ENCODE peak calls at places on chromosomes 11 and 22, in five cellular contexts. E, R, Q, S and H are unnamed samples.

GRCh38 chr22:37284807-37285355 is 2.6 kb downstream of the CYTH4 start:
- DNase-seq in E (no peak), R (no peak), Q (peak; percentile 68), S (no peak), H (no peak)

GRCh38 chr11:24226606-24227005 is 270.2 kb upstream of the LUZP2 start:
- DNase-seq in E (no peak), R (peak; percentile 4), Q (no peak), S (no peak), H (no peak)

GRCh38 chr11:1117970-1118369 is 39.8 kb upstream of the MUC5AC start:
- DNase-seq in E (no peak), R (no peak), Q (no peak), S (no peak), H (no peak)

GRCh38 chr11:19320764-19321163 is 80.0 kb upstream of the E2F8 start:
- DNase-seq in E (no peak), R (no peak), Q (no peak), S (no peak), H (no peak)

GRCh38 chr11:74630043-74630442 is 37.7 kb downstream of the POLD3 start:
- DNase-seq in E (no peak), R (no peak), Q (no peak), S (no peak), H (no peak)

GRCh38 chr11:20584093-20584774 is 15.2 kb upstream of the SLC6A5 start:
- DNase-seq in E (no peak), R (peak; percentile 7), Q (no peak), S (no peak), H (no peak)

GRCh38 chr22:38186429-38186828 is 4.8 kb upstream of the PLA2G6 start:
- DNase-seq in E (no peak), R (no peak), Q (no peak), S (no peak), H (no peak)

GRCh38 chr11:33624082-33624481 is 76.5 kb downstream of the C11orf91 start:
- DNase-seq in E (no peak), R (no peak), Q (no peak), S (no peak), H (no peak)

GRCh38 chr22:40027191-40028097 is 32.7 kb downstream of the FAM83F start:
- DNase-seq in E (no peak), R (no peak), Q (no peak), S (no peak), H (no peak)

GRCh38 chr11:118620529-118621070 is 13.2 kb downstream of the PHLDB1 start:
- DNase-seq in E (no peak), R (peak; percentile 90), Q (no peak), S (peak; percentile 27), H (no peak)

GRCh38 chr11:66768088-66768521 is 39.1 kb upstream of the SPTBN2 start:
- DNase-seq in E (no peak), R (peak; percentile 56), Q (no peak), S (no peak), H (no peak)

GRCh38 chr11:108592591-108593213 is 866 bp downstream of the EXPH5 start:
- DNase-seq in E (no peak), R (no peak), Q (no peak), S (peak; percentile 62), H (peak; percentile 60)

GRCh38 chr22:31682751-31683150 is 20.7 kb upstream of the PISD start:
- DNase-seq in E (no peak), R (no peak), Q (no peak), S (no peak), H (no peak)

GRCh38 chr22:49303061-49303735 is 524.5 kb downstream of the BRD1 start:
- DNase-seq in E (no peak), R (no peak), Q (no peak), S (no peak), H (no peak)

GRCh38 chr11:31582697-31583096 is 73.1 kb downstream of the ELP4 start:
- DNase-seq in E (no peak), R (no peak), Q (no peak), S (peak; percentile 5), H (no peak)

GRCh38 chr11:69444381-69445130 is 36.9 kb upstream of the LINC01488 start:
- DNase-seq in E (no peak), R (peak; percentile 21), Q (no peak), S (peak; percentile 84), H (peak; percentile 74)

GRCh38 chr11:43467958-43468357 is 109.2 kb downstream of the TTC17 start:
- DNase-seq in E (no peak), R (no peak), Q (no peak), S (no peak), H (no peak)

GRCh38 chr22:25085930-25086901 is 113.4 kb upstream of the CRYBB3 start:
- DNase-seq in E (no peak), R (peak; percentile 91), Q (peak; percentile 79), S (no peak), H (no peak)

GRCh38 chr22:32850591-32851517 is 49.3 kb downstream of the TIMP3 start:
- DNase-seq in E (no peak), R (no peak), Q (no peak), S (no peak), H (no peak)

GRCh38 chr11:95352733-95353346 is 121.8 kb upstream of the SESN3 start:
- DNase-seq in E (no peak), R (no peak), Q (no peak), S (no peak), H (no peak)

GRCh38 chr11:13261600-13262061 is 16.0 kb upstream of the BMAL1 start:
- DNase-seq in E (peak; percentile 86), R (no peak), Q (no peak), S (no peak), H (no peak)

DNA sequence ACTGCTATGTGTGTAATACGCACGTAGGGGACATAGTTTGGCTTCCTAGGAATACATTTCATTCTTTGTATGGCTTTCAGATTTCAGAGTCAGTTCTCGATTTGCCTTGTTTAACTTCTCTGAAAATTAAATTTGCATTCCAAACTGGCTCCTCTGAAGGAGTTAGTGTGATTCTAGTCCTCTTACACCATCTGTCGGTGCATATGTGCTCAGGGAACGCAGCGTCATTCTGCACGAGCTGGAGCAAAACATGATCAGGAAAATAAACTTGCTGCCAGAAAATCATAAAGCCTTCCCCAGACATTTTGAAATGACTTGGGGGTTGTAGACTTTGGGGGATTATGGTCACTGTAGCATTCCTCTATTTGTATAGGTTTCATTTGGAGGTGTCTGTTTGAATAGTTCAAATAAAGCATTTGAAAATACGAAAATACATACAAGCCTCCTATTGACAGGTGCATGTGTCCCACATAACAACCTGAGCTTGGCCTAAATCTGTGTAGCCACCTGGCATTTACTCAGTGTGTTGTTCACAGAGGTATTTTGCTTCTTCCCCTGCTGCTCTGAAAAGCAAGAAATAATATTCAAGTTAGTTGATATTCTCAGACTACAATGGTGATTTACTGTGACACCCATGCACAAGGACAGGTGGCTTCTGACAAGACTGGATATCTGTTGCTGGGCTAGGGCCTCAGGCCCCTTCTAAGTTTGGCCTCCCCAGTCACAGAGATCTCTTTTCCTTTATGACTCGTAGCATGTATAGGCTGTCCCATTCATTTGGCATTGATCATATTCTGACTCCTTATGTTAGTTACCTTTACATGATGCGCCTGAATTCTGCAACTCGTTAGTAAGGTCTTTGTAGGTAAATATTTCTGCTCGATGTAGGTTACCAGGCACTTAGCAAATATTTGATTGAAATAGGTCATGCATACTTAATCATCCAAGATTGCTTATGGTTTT is 81.6 kb upstream of the SORL1-AS1 start:
- DNase-seq in E (no peak), R (no peak), Q (no peak), S (no peak), H (no peak)
- TF ChIP-seq JUND in E (no peak), R (no peak), Q (no peak), S (no peak), H (no peak)

GRCh38 chr11:44806631-44807030 is 79.9 kb downstream of the TSPAN18 start:
- DNase-seq in E (no peak), R (no peak), Q (no peak), S (no peak), H (no peak)

GRCh38 chr11:44808053-44808753 is 81.4 kb downstream of the TSPAN18 start:
- DNase-seq in E (no peak), R (no peak), Q (no peak), S (no peak), H (no peak)

GRCh38 chr11:44805596-44805995 is 78.8 kb downstream of the TSPAN18 start:
- DNase-seq in E (no peak), R (no peak), Q (no peak), S (no peak), H (no peak)

GRCh38 chr11:44805152-44805461 is 78.3 kb downstream of the TSPAN18 start:
- DNase-seq in E (no peak), R (no peak), Q (no peak), S (no peak), H (no peak)

DNA sequence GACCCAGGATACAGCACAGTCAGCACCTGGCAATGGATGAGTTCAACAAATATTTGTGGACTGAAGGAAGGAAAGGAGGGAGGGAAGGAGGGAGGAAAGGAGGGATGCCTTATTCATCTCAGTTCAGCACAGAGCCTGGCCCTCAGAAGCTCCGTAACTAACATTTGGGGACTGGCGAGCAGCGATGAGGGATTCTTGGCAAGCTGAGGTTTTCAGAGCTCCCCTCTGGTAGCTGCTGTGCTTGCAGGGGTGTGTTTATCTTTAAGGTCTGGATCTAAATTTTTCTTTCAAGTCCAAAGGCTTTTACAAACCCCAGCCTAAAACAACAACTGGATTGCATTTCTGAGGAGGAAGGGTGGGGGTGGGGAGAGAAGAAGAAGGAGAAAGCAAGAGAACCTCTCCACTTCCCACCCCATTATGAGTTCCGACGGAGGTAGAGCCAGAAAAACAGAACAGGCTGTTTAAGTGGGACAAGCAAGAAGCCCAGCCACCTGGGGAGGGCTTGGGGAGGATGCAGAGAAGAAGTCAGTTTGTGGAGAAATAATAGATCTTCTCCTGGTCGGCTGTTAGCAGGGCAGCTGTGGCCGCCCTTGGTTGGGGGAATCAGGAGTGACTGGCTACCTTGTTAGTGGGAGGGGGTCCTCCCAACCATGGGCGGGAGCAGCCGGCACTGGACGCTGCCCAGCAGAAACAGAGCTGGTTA is 77.8 kb downstream of the TSPAN18 start:
- DNase-seq in E (no peak), R (no peak), Q (no peak), S (no peak), H (peak; percentile 15)
- TF ChIP-seq JUND in E (no peak), R (no peak), Q (no peak), S (no peak), H (no peak)

GRCh38 chr11:76152086-76152658 is 54.1 kb downstream of the WNT11 start:
- DNase-seq in E (peak; percentile 57), R (peak; percentile 70), Q (peak; percentile 60), S (peak; percentile 89), H (peak; percentile 87)

GRCh38 chr11:76152741-76153608 is 53.3 kb downstream of the WNT11 start:
- DNase-seq in E (no peak), R (no peak), Q (peak; percentile 53), S (no peak), H (no peak)

GRCh38 chr11:76151561-76152085 is 54.7 kb downstream of the WNT11 start:
- DNase-seq in E (no peak), R (no peak), Q (no peak), S (no peak), H (no peak)

GRCh38 chr11:76155455-76156232 is 50.7 kb downstream of the WNT11 start:
- DNase-seq in E (no peak), R (no peak), Q (no peak), S (no peak), H (no peak)

DNA sequence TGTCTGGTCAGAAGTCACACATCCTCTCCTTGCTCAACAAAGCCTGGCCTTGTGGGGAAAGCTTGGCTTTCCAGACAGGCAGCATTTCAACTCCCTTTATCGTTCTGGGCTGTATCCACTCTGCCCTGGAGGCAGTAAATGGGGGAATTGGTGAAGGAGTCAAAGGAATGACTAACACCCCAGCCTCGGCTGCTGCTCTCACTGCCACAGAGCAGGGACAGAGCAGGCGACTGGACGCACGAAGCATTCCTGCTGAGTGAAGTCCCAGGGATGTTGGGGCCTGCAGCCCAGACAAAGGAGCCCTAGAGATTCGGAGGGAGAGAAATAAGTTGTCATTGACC is 52.7 kb downstream of the WNT11 start:
- DNase-seq in E (no peak), R (peak; percentile 49), Q (no peak), S (no peak), H (peak; percentile 36)
- TF ChIP-seq JUND in E (no peak), R (no peak), Q (no peak), S (no peak), H (no peak)

GRCh38 chr11:64230209-64230984 is at the start of gene DNAJC4:
- DNase-seq in E (peak; percentile 89), R (peak; percentile 96), Q (peak; percentile 62), S (peak; percentile 79), H (peak; percentile 96)
- TF ChIP-seq JUND in E (no peak), R (no peak), Q (no peak), S (no peak), H (no peak)